ENCODE peak calls at places on chromosomes 11 and 22, in four cellular contexts. One of them, this sample, is unnamed.

GRCh38 chr22:42919199-42919598 is 62.1 kb upstream of the ARFGAP3 start:
- DNase-seq in CD8-positive, alpha-beta memory T cell: no peak
- DNase-seq in pancreas: peak; percentile 17
- DNase-seq in testis: no peak
- DNase-seq in this sample: no peak

GRCh38 chr11:130786586-130786985 is 129.7 kb downstream of the SNX19 start:
- DNase-seq in pancreas: no peak
- DNase-seq in CD8-positive, alpha-beta memory T cell: no peak
- DNase-seq in testis: no peak
- DNase-seq in this sample: no peak

GRCh38 chr11:9385288-9385902 is 943 bp downstream of the IPO7 start:
- DNase-seq in testis: no peak
- DNase-seq in pancreas: no peak
- DNase-seq in CD8-positive, alpha-beta memory T cell: no peak
- DNase-seq in this sample: no peak

GRCh38 chr22:28989912-28990311 is 71.7 kb downstream of the C22orf31 start:
- DNase-seq in CD8-positive, alpha-beta memory T cell: no peak
- DNase-seq in pancreas: no peak
- DNase-seq in testis: no peak
- DNase-seq in this sample: no peak

GRCh38 chr22:19700790-19701419 is 13.4 kb upstream of the SEPTIN5 start:
- DNase-seq in testis: no peak
- DNase-seq in CD8-positive, alpha-beta memory T cell: no peak
- DNase-seq in pancreas: no peak
- DNase-seq in this sample: no peak

GRCh38 chr22:38569181-38569971 is 607 bp downstream of the DMC1 start:
- DNase-seq in pancreas: peak; percentile 56
- DNase-seq in testis: peak; percentile 18
- DNase-seq in CD8-positive, alpha-beta memory T cell: no peak
- DNase-seq in this sample: no peak

GRCh38 chr22:23117890-23118646 is 23.7 kb downstream of the RSPH14 start:
- DNase-seq in CD8-positive, alpha-beta memory T cell: no peak
- DNase-seq in testis: no peak
- DNase-seq in pancreas: no peak
- DNase-seq in this sample: no peak

GRCh38 chr11:104164028-104164520 is at the start of gene PDGFD:
- DNase-seq in pancreas: peak; percentile 85
- DNase-seq in CD8-positive, alpha-beta memory T cell: peak; percentile 58
- DNase-seq in testis: peak; percentile 70
- DNase-seq in this sample: peak; percentile 65

GRCh38 chr11:75565221-75565814 is 3.3 kb downstream of the SERPINH1 start:
- DNase-seq in testis: no peak
- DNase-seq in CD8-positive, alpha-beta memory T cell: no peak
- DNase-seq in pancreas: no peak
- DNase-seq in this sample: peak; percentile 60

GRCh38 chr11:76664578-76665061 is 5.9 kb downstream of the LRRC32 start:
- DNase-seq in testis: no peak
- DNase-seq in CD8-positive, alpha-beta memory T cell: no peak
- DNase-seq in pancreas: peak; percentile 43
- DNase-seq in this sample: no peak

GRCh38 chr11:103007521-103007920 is 52.0 kb upstream of the MMP13 start:
- DNase-seq in testis: no peak
- DNase-seq in CD8-positive, alpha-beta memory T cell: no peak
- DNase-seq in pancreas: no peak
- DNase-seq in this sample: no peak

GRCh38 chr11:93614111-93614784 is 47.2 kb upstream of the CEP295 start:
- DNase-seq in CD8-positive, alpha-beta memory T cell: peak; percentile 6
- DNase-seq in pancreas: no peak
- DNase-seq in testis: no peak
- DNase-seq in this sample: no peak

GRCh38 chr11:3950996-3951662 is 95.7 kb downstream of the STIM1 start:
- DNase-seq in CD8-positive, alpha-beta memory T cell: no peak
- DNase-seq in pancreas: no peak
- DNase-seq in testis: no peak
- DNase-seq in this sample: no peak

GRCh38 chr11:1830119-1830499 is 4.7 kb upstream of the SYT8 start:
- DNase-seq in testis: no peak
- DNase-seq in CD8-positive, alpha-beta memory T cell: no peak
- DNase-seq in pancreas: peak; percentile 61
- DNase-seq in this sample: peak; percentile 3

GRCh38 chr22:44819966-44820631 is 67.7 kb downstream of the ARHGAP8 start:
- DNase-seq in CD8-positive, alpha-beta memory T cell: no peak
- DNase-seq in pancreas: no peak
- DNase-seq in testis: no peak
- DNase-seq in this sample: no peak

GRCh38 chr22:49752598-49753091 is 75.0 kb downstream of the BRD1 start:
- DNase-seq in CD8-positive, alpha-beta memory T cell: no peak
- DNase-seq in testis: no peak
- DNase-seq in pancreas: peak; percentile 46
- DNase-seq in this sample: no peak

GRCh38 chr11:13884159-13884799 is 78.2 kb upstream of the SPON1 start:
- DNase-seq in testis: no peak
- DNase-seq in pancreas: no peak
- DNase-seq in CD8-positive, alpha-beta memory T cell: no peak
- DNase-seq in this sample: no peak

GRCh38 chr11:78420796-78421209 is 3.2 kb upstream of the GAB2 start:
- DNase-seq in testis: peak; percentile 50
- DNase-seq in CD8-positive, alpha-beta memory T cell: no peak
- DNase-seq in pancreas: no peak
- DNase-seq in this sample: peak; percentile 62

GRCh38 chr22:43831561-43832392 is 19.7 kb upstream of the EFCAB6 start:
- DNase-seq in testis: no peak
- DNase-seq in CD8-positive, alpha-beta memory T cell: no peak
- DNase-seq in pancreas: peak; percentile 48
- DNase-seq in this sample: no peak

GRCh38 chr11:69808708-69809107 is 10.5 kb downstream of the FGF3 start:
- DNase-seq in CD8-positive, alpha-beta memory T cell: no peak
- DNase-seq in testis: no peak
- DNase-seq in pancreas: no peak
- DNase-seq in this sample: no peak

GRCh38 chr11:134418119-134418840 is 6.2 kb upstream of the B3GAT1 start:
- DNase-seq in pancreas: no peak
- DNase-seq in CD8-positive, alpha-beta memory T cell: no peak
- DNase-seq in testis: peak; percentile 25
- DNase-seq in this sample: no peak

GRCh38 chr22:35409783-35410662 is 10.1 kb downstream of the MCM5 start:
- DNase-seq in testis: no peak
- DNase-seq in CD8-positive, alpha-beta memory T cell: no peak
- DNase-seq in pancreas: no peak
- DNase-seq in this sample: peak; percentile 17

GRCh38 chr11:125921042-125921441 is 16.7 kb downstream of the DDX25 start:
- DNase-seq in testis: no peak
- DNase-seq in pancreas: no peak
- DNase-seq in CD8-positive, alpha-beta memory T cell: no peak
- DNase-seq in this sample: no peak

GRCh38 chr11:6413791-6414231 is 5.1 kb downstream of the APBB1 start:
- DNase-seq in pancreas: no peak
- DNase-seq in testis: no peak
- DNase-seq in CD8-positive, alpha-beta memory T cell: peak; percentile 36
- DNase-seq in this sample: no peak

GRCh38 chr11:116786360-116786759 is 1.5 kb downstream of the ZPR1 start:
- DNase-seq in testis: no peak
- DNase-seq in pancreas: no peak
- DNase-seq in CD8-positive, alpha-beta memory T cell: no peak
- DNase-seq in this sample: no peak
- H3K36me3 ChIP-seq in testis: no peaks in the 10 kb centered on the region
- H3K36me3 ChIP-seq in pancreas: peaks cover 41% of the 10 kb centered on the region
- H3K36me3 ChIP-seq in CD8-positive, alpha-beta memory T cell: peaks cover 50% of the 10 kb centered on the region
- H3K36me3 ChIP-seq in this sample: peaks cover 38% of the 10 kb centered on the region

GRCh38 chr11:68430384-68430783 is 30.2 kb upstream of the PPP6R3 start:
- DNase-seq in pancreas: no peak
- DNase-seq in testis: no peak
- DNase-seq in CD8-positive, alpha-beta memory T cell: no peak
- DNase-seq in this sample: no peak
- H3K36me3 ChIP-seq in pancreas: peaks cover 55% of the 10 kb centered on the region
- H3K36me3 ChIP-seq in testis: no peaks in the 10 kb centered on the region
- H3K36me3 ChIP-seq in CD8-positive, alpha-beta memory T cell: no peaks in the 10 kb centered on the region
- H3K36me3 ChIP-seq in this sample: peaks cover 99% of the 10 kb centered on the region

DNA sequence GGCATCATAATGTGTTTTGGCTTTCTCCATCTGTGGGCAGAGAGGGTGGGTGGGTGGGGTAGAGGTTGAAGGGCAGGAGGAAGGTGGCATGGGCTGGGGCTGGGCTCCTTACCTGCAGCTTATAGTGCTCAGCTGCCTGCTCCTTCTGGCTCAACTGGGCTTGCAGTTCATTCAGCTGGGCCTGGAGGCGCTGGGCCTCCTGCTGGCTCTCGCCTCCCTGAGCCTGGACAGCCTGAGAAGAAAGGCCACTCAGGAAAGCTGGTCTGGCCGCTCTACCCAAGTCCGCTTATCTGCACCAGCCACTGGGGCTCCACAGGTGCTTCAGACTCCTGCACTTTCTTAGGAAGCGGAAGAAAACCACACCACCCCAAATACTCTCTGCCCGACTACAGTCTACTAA is 10.4 kb downstream of the IL18BP start:
- DNase-seq in testis: no peak
- DNase-seq in CD8-positive, alpha-beta memory T cell: no peak
- DNase-seq in pancreas: no peak
- DNase-seq in this sample: no peak
- H3K36me3 ChIP-seq in testis: peaks cover 5% of the 10 kb centered on the region
- H3K36me3 ChIP-seq in CD8-positive, alpha-beta memory T cell: peaks cover 87% of the 10 kb centered on the region
- H3K36me3 ChIP-seq in pancreas: peaks cover 98% of the 10 kb centered on the region
- H3K36me3 ChIP-seq in this sample: peaks cover 34% of the 10 kb centered on the region

GRCh38 chr11:65537620-65538231 is 12.8 kb downstream of the SCYL1 start:
- DNase-seq in testis: no peak
- DNase-seq in CD8-positive, alpha-beta memory T cell: no peak
- DNase-seq in pancreas: no peak
- DNase-seq in this sample: no peak

GRCh38 chr11:65537296-65537597 is 12.4 kb downstream of the SCYL1 start:
- DNase-seq in testis: no peak
- DNase-seq in pancreas: no peak
- DNase-seq in CD8-positive, alpha-beta memory T cell: no peak
- DNase-seq in this sample: no peak

GRCh38 chr11:65536412-65537295 is 11.8 kb downstream of the SCYL1 start:
- DNase-seq in CD8-positive, alpha-beta memory T cell: no peak
- DNase-seq in testis: no peak
- DNase-seq in pancreas: no peak
- DNase-seq in this sample: no peak

GRCh38 chr11:65532388-65533064 is 7.6 kb downstream of the SCYL1 start:
- DNase-seq in CD8-positive, alpha-beta memory T cell: no peak
- DNase-seq in testis: no peak
- DNase-seq in pancreas: no peak
- DNase-seq in this sample: no peak

GRCh38 chr11:65535102-65535501 is 10.2 kb downstream of the SCYL1 start:
- DNase-seq in testis: no peak
- DNase-seq in pancreas: no peak
- DNase-seq in CD8-positive, alpha-beta memory T cell: no peak
- DNase-seq in this sample: no peak
- H3K36me3 ChIP-seq in testis: no peaks in the 10 kb centered on the region
- H3K36me3 ChIP-seq in pancreas: peaks cover 35% of the 10 kb centered on the region
- H3K36me3 ChIP-seq in CD8-positive, alpha-beta memory T cell: peaks cover 22% of the 10 kb centered on the region
- H3K36me3 ChIP-seq in this sample: peaks cover 90% of the 10 kb centered on the region